ENCODE peak calls at places on chromosome 13, in eight cellular contexts. D is amniotic stem cell, B is HS-5, G is nucleus accumbens, T is mesenteric fat pad, H is ACHN, Y is HTR-8/SVneo, E is fibroblast of lung. P is an unnamed sample.
A peak's percentile ranks its signal among the peaks of the same experiment; 100 is the strongest.

GRCh38 chr13:73740681-73741080 is 393.5 kb downstream of the KLF12 start:
- DNase-seq in T (no peak), D (no peak), E (peak; percentile 6), H (no peak), Y (no peak), B (no peak), G (no peak), P (no peak)

GRCh38 chr13:99610702-99611289 is 109.5 kb downstream of the TM9SF2 start:
- DNase-seq in D (no peak), T (no peak), H (no peak), G (no peak), Y (no peak), E (no peak), B (no peak), P (no peak)

GRCh38 chr13:48892311-48892710 is 83.4 kb upstream of the FNDC3A start:
- DNase-seq in B (peak; percentile 68), T (no peak), H (peak; percentile 19), E (peak; percentile 91), Y (peak; percentile 41), D (peak; percentile 63), G (no peak), P (peak; percentile 84)

GRCh38 chr13:23578411-23579071 is 8.3 kb downstream of the TNFRSF19 start:
- DNase-seq in T (peak; percentile 94), Y (peak; percentile 27), B (no peak), G (no peak), D (no peak), H (peak; percentile 76), E (peak; percentile 70), P (no peak)

GRCh38 chr13:27534108-27534975 is 84.0 kb upstream of the MTIF3 start:
- DNase-seq in Y (no peak), T (no peak), G (no peak), H (no peak), B (no peak), D (no peak), E (no peak), P (no peak)

GRCh38 chr13:23159205-23159586 is 21.6 kb upstream of the SGCG start:
- DNase-seq in T (no peak), D (no peak), E (peak; percentile 12), Y (peak; percentile 44), B (no peak), G (no peak), H (peak; percentile 41), P (peak; percentile 15)

GRCh38 chr13:57063007-57063406 is 77.7 kb upstream of the PRR20A start:
- DNase-seq in Y (no peak), T (no peak), B (no peak), E (no peak), D (no peak), H (no peak), G (no peak), P (no peak)

GRCh38 chr13:40812724-40813445 is 23.5 kb downstream of the SLC25A15 start:
- DNase-seq in E (peak; percentile 44), Y (peak; percentile 15), G (no peak), B (no peak), H (peak; percentile 51), T (no peak), D (no peak), P (peak; percentile 19)

GRCh38 chr13:96525715-96526114 is 435.8 kb downstream of the HS6ST3 start:
- DNase-seq in T (no peak), D (no peak), Y (no peak), G (no peak), H (no peak), E (no peak), B (no peak), P (no peak)

P was measured in non-pigmented ciliary epithelial cell.